ENCODE peak calls at places on chromosomes 3 and 15, in seven cellular contexts. One of them, this sample, is unnamed.
A peak's percentile ranks its signal among the peaks of the same experiment; 100 is the strongest.

GRCh38 chr15:67863442-67863987 is 23.7 kb upstream of the RNU6-1 start:
- DNase-seq in T47D: peak; percentile 80
- DNase-seq in HepG2: peak; percentile 66
- DNase-seq in K562: peak; percentile 84
- DNase-seq in SK-N-SH: peak; percentile 90
- DNase-seq in HCT116: peak; percentile 46
- DNase-seq in H1: no peak
- DNase-seq in this sample: peak; percentile 61

GRCh38 chr3:157149136-157149696 is 10.7 kb downstream of the CCNL1 start:
- DNase-seq in T47D: no peak
- DNase-seq in HepG2: no peak
- DNase-seq in K562: no peak
- DNase-seq in SK-N-SH: no peak
- DNase-seq in HCT116: no peak
- DNase-seq in H1: no peak
- DNase-seq in this sample: no peak

GRCh38 chr15:90463381-90463780 is 66.3 kb upstream of the CRTC3 start:
- DNase-seq in T47D: no peak
- DNase-seq in HepG2: no peak
- DNase-seq in K562: no peak
- DNase-seq in SK-N-SH: no peak
- DNase-seq in HCT116: no peak
- DNase-seq in H1: no peak
- DNase-seq in this sample: no peak

GRCh38 chr3:48404440-48405342 is 25.2 kb downstream of the PLXNB1 start:
- DNase-seq in T47D: no peak
- DNase-seq in HepG2: no peak
- DNase-seq in K562: no peak
- DNase-seq in SK-N-SH: no peak
- DNase-seq in HCT116: no peak
- DNase-seq in H1: no peak
- DNase-seq in this sample: no peak

GRCh38 chr15:78455749-78456148 is 17.7 kb downstream of the IREB2 start:
- DNase-seq in T47D: no peak
- DNase-seq in HepG2: no peak
- DNase-seq in K562: no peak
- DNase-seq in SK-N-SH: no peak
- DNase-seq in HCT116: no peak
- DNase-seq in H1: no peak
- DNase-seq in this sample: no peak

GRCh38 chr3:30719536-30719935 is 113.1 kb downstream of the TGFBR2 start:
- DNase-seq in T47D: no peak
- DNase-seq in HepG2: no peak
- DNase-seq in K562: no peak
- DNase-seq in SK-N-SH: no peak
- DNase-seq in HCT116: no peak
- DNase-seq in H1: no peak
- DNase-seq in this sample: no peak

GRCh38 chr3:151673974-151674373 is 59.8 kb upstream of the AADACL2 start:
- DNase-seq in T47D: no peak
- DNase-seq in HepG2: no peak
- DNase-seq in K562: peak; percentile 79
- DNase-seq in SK-N-SH: no peak
- DNase-seq in HCT116: no peak
- DNase-seq in H1: no peak
- DNase-seq in this sample: no peak

GRCh38 chr3:111954228-111954990 is 24.4 kb upstream of the ABHD10 start:
- DNase-seq in T47D: no peak
- DNase-seq in HepG2: no peak
- DNase-seq in K562: no peak
- DNase-seq in SK-N-SH: no peak
- DNase-seq in HCT116: no peak
- DNase-seq in H1: no peak
- DNase-seq in this sample: no peak

GRCh38 chr3:43953814-43954241 is 263.1 kb downstream of the ABHD5 start:
- DNase-seq in T47D: no peak
- DNase-seq in HepG2: no peak
- DNase-seq in K562: no peak
- DNase-seq in SK-N-SH: no peak
- DNase-seq in HCT116: peak; percentile 16
- DNase-seq in H1: no peak
- DNase-seq in this sample: no peak

GRCh38 chr3:58028902-58029301 is 20.7 kb downstream of the FLNB start:
- DNase-seq in T47D: no peak
- DNase-seq in HepG2: no peak
- DNase-seq in K562: no peak
- DNase-seq in SK-N-SH: no peak
- DNase-seq in HCT116: no peak
- DNase-seq in H1: no peak
- DNase-seq in this sample: no peak

GRCh38 chr3:188749010-188749617 is 422.7 kb upstream of the TPRG1 start:
- DNase-seq in T47D: peak; percentile 66
- DNase-seq in HepG2: no peak
- DNase-seq in K562: peak; percentile 16
- DNase-seq in SK-N-SH: peak; percentile 5
- DNase-seq in HCT116: peak; percentile 15
- DNase-seq in H1: no peak
- DNase-seq in this sample: no peak

GRCh38 chr3:11335056-11335608 is 62.9 kb downstream of the ATG7 start:
- DNase-seq in T47D: peak; percentile 70
- DNase-seq in HepG2: peak; percentile 48
- DNase-seq in K562: peak; percentile 52
- DNase-seq in SK-N-SH: peak; percentile 58
- DNase-seq in HCT116: peak; percentile 51
- DNase-seq in H1: no peak
- DNase-seq in this sample: peak; percentile 5

GRCh38 chr3:106025151-106025722 is 156.4 kb upstream of the CBLB start:
- DNase-seq in T47D: peak; percentile 46
- DNase-seq in HepG2: no peak
- DNase-seq in K562: no peak
- DNase-seq in SK-N-SH: peak; percentile 4
- DNase-seq in HCT116: no peak
- DNase-seq in H1: no peak
- DNase-seq in this sample: no peak

GRCh38 chr3:59412506-59412905 is 362.7 kb upstream of the CFAP20DC start:
- DNase-seq in T47D: no peak
- DNase-seq in HepG2: no peak
- DNase-seq in K562: no peak
- DNase-seq in SK-N-SH: no peak
- DNase-seq in HCT116: no peak
- DNase-seq in H1: no peak
- DNase-seq in this sample: no peak

DNA sequence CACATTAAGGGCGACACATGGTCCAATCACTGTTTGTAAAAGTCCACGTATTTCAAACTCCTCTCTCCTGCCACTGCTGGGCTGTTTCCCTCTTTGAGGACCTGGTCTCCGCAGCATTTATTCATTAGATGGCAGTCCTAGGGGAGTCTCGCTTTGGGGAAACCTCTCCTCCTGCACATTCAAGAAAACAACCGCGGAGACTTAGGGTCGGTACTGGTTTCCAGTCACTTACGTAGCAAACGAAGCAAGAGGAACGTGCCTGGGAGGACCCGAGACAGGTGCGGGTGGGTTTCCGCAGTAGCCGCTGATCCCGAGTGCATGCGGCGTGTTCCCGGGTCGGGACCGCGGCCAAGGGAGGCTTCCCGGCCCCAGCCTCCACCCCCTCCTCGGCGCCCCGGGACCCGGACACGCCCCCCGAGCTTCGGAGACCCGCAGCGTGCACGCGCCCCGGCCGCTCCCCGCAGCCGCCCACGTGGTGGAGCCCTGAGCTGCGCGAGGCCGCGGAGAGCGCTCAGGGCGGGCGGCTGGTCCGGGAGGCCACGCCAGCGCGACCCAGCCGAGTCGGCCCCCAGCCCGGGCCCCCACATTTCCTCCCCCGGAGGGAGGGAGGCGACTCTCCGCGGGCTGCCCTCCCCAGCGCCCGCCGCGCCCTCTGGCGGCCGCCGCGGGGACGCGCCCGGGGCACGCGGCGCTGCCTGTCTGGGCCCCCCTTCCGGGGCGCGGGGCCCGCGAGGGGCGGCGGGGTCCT is 1.1 kb upstream of the IGF1R start:
- DNase-seq in T47D: peak; percentile 49
- DNase-seq in HepG2: peak; percentile 51
- DNase-seq in K562: peak; percentile 86
- DNase-seq in SK-N-SH: peak; percentile 87
- DNase-seq in HCT116: peak; percentile 22
- DNase-seq in H1: peak; percentile 36
- DNase-seq in this sample: no peak
- TF ChIP-seq JUND in T47D: no peak
- TF ChIP-seq JUND in HepG2: no peak
- TF ChIP-seq JUND in K562: no peak
- TF ChIP-seq JUND in SK-N-SH: no peak
- TF ChIP-seq JUND in HCT116: no peak
- TF ChIP-seq JUND in H1: no peak
- TF ChIP-seq JUND in this sample: no peak

GRCh38 chr3:69324362-69325025 is 61.4 kb downstream of the FRMD4B start:
- DNase-seq in T47D: peak; percentile 52
- DNase-seq in HepG2: peak; percentile 7
- DNase-seq in K562: no peak
- DNase-seq in SK-N-SH: peak; percentile 34
- DNase-seq in HCT116: no peak
- DNase-seq in H1: peak; percentile 5
- DNase-seq in this sample: no peak

GRCh38 chr3:69328103-69328755 is 57.7 kb downstream of the FRMD4B start:
- DNase-seq in T47D: no peak
- DNase-seq in HepG2: no peak
- DNase-seq in K562: no peak
- DNase-seq in SK-N-SH: no peak
- DNase-seq in HCT116: no peak
- DNase-seq in H1: no peak
- DNase-seq in this sample: no peak

GRCh38 chr3:69325151-69325550 is 60.7 kb downstream of the FRMD4B start:
- DNase-seq in T47D: no peak
- DNase-seq in HepG2: no peak
- DNase-seq in K562: no peak
- DNase-seq in SK-N-SH: no peak
- DNase-seq in HCT116: no peak
- DNase-seq in H1: no peak
- DNase-seq in this sample: no peak

GRCh38 chr3:69328903-69329302 is 57.0 kb downstream of the FRMD4B start:
- DNase-seq in T47D: no peak
- DNase-seq in HepG2: no peak
- DNase-seq in K562: no peak
- DNase-seq in SK-N-SH: no peak
- DNase-seq in HCT116: no peak
- DNase-seq in H1: no peak
- DNase-seq in this sample: no peak

GRCh38 chr3:69326821-69327433 is 59.0 kb downstream of the FRMD4B start:
- DNase-seq in T47D: no peak
- DNase-seq in HepG2: no peak
- DNase-seq in K562: no peak
- DNase-seq in SK-N-SH: no peak
- DNase-seq in HCT116: no peak
- DNase-seq in H1: no peak
- DNase-seq in this sample: peak; percentile 86
- TF ChIP-seq JUND in T47D: no peak
- TF ChIP-seq JUND in HepG2: no peak
- TF ChIP-seq JUND in K562: no peak
- TF ChIP-seq JUND in SK-N-SH: no peak
- TF ChIP-seq JUND in HCT116: no peak
- TF ChIP-seq JUND in H1: no peak
- TF ChIP-seq JUND in this sample: no peak

GRCh38 chr15:87599616-87600015 is 656.9 kb downstream of the NTRK3 start:
- DNase-seq in T47D: no peak
- DNase-seq in HepG2: no peak
- DNase-seq in K562: no peak
- DNase-seq in SK-N-SH: no peak
- DNase-seq in HCT116: no peak
- DNase-seq in H1: no peak
- DNase-seq in this sample: no peak

GRCh38 chr15:87591521-87591920 is 665.0 kb downstream of the NTRK3 start:
- DNase-seq in T47D: no peak
- DNase-seq in HepG2: no peak
- DNase-seq in K562: no peak
- DNase-seq in SK-N-SH: no peak
- DNase-seq in HCT116: no peak
- DNase-seq in H1: no peak
- DNase-seq in this sample: no peak

DNA sequence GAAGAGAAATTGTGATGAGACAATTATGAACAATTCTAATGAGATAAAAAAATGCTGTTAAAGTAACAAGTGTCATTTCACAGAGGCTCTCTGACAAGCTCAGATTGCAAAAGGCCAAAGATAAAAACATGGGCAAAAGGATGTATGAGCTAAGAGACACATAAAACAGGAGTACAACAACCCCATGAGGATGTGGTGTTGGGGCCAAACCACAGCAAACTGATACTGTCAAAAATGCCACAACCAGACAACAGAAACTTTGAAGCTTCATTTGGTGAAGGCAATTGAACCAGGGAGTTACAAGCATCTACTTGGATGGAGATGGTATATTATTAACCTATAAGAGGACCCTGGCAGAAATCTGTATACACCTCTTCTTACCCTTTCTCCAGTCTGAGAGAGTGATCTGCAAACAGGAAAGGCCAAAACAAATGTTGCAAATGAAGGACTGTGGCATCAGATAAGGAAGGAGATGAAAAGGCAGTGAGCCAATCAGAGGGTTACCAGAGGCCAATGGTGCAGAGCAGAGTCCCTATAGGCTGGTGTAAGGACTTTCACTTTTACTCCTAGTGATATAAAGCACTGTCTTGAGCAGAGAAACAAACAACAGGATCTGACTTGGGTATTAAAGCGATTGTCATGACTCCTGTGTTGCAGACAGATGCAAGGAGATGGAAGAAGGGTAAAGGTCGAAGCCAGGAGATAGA is 659.0 kb downstream of the NTRK3 start:
- DNase-seq in T47D: no peak
- DNase-seq in HepG2: no peak
- DNase-seq in K562: peak; percentile 25
- DNase-seq in SK-N-SH: no peak
- DNase-seq in HCT116: no peak
- DNase-seq in H1: no peak
- DNase-seq in this sample: no peak
- TF ChIP-seq JUND in T47D: no peak
- TF ChIP-seq JUND in HepG2: no peak
- TF ChIP-seq JUND in K562: no peak
- TF ChIP-seq JUND in SK-N-SH: no peak
- TF ChIP-seq JUND in HCT116: no peak
- TF ChIP-seq JUND in H1: no peak
- TF ChIP-seq JUND in this sample: no peak

GRCh38 chr3:133662256-133662773 is 574 bp upstream of the TOPBP1 start:
- DNase-seq in T47D: peak; percentile 67
- DNase-seq in HepG2: peak; percentile 71
- DNase-seq in K562: peak; percentile 33
- DNase-seq in SK-N-SH: peak; percentile 63
- DNase-seq in HCT116: no peak
- DNase-seq in H1: no peak
- DNase-seq in this sample: no peak
- TF ChIP-seq JUND in T47D: no peak
- TF ChIP-seq JUND in HepG2: no peak
- TF ChIP-seq JUND in K562: no peak
- TF ChIP-seq JUND in SK-N-SH: no peak
- TF ChIP-seq JUND in HCT116: no peak
- TF ChIP-seq JUND in H1: no peak
- TF ChIP-seq JUND in this sample: no peak